ENCODE peak calls at places on chromosomes 6 and 20, in five cellular contexts. One of them, this sample, is unnamed.

GRCh38 chr20:57027752-57028151 is 238.7 kb downstream of the BMP7 start:
- DNase-seq in uterus: no peak
- DNase-seq in heart left ventricle: no peak
- DNase-seq in stomach: no peak
- DNase-seq in A549: no peak
- DNase-seq in this sample: no peak

GRCh38 chr6:20866940-20867630 is 332.8 kb downstream of the CDKAL1 start:
- DNase-seq in uterus: no peak
- DNase-seq in heart left ventricle: no peak
- DNase-seq in stomach: no peak
- DNase-seq in A549: peak; percentile 13
- DNase-seq in this sample: no peak

GRCh38 chr6:12162203-12162602 is 128.0 kb upstream of the EDN1 start:
- DNase-seq in uterus: no peak
- DNase-seq in heart left ventricle: no peak
- DNase-seq in stomach: no peak
- DNase-seq in A549: no peak
- DNase-seq in this sample: no peak

GRCh38 chr6:27168586-27169443 is 78.7 kb upstream of the PRSS16 start:
- DNase-seq in uterus: no peak
- DNase-seq in heart left ventricle: no peak
- DNase-seq in stomach: no peak
- DNase-seq in A549: no peak
- DNase-seq in this sample: no peak

GRCh38 chr6:166006593-166007301 is 160.9 kb downstream of the TBXT start:
- DNase-seq in uterus: no peak
- DNase-seq in heart left ventricle: no peak
- DNase-seq in stomach: no peak
- DNase-seq in A549: peak; percentile 88
- DNase-seq in this sample: no peak

GRCh38 chr6:42042108-42042507 is 8.2 kb upstream of the TAF8 start:
- DNase-seq in uterus: no peak
- DNase-seq in heart left ventricle: no peak
- DNase-seq in stomach: no peak
- DNase-seq in A549: no peak
- DNase-seq in this sample: no peak

GRCh38 chr6:56842602-56843475 is 112.1 kb upstream of the BEND6 start:
- DNase-seq in uterus: peak; percentile 30
- DNase-seq in heart left ventricle: peak; percentile 42
- DNase-seq in stomach: no peak
- DNase-seq in A549: peak; percentile 34
- DNase-seq in this sample: no peak

GRCh38 chr6:2507016-2507415 is 243.7 kb downstream of the MYLK4 start:
- DNase-seq in uterus: no peak
- DNase-seq in heart left ventricle: no peak
- DNase-seq in stomach: no peak
- DNase-seq in A549: no peak
- DNase-seq in this sample: no peak

GRCh38 chr20:58017237-58017969 is 211.1 kb downstream of the ANKRD60 start:
- DNase-seq in uterus: no peak
- DNase-seq in heart left ventricle: no peak
- DNase-seq in stomach: peak; percentile 39
- DNase-seq in A549: peak; percentile 94
- DNase-seq in this sample: peak; percentile 75

GRCh38 chr20:32359633-32360332 is 1.7 kb downstream of the ASXL1 start:
- DNase-seq in uterus: no peak
- DNase-seq in heart left ventricle: no peak
- DNase-seq in stomach: no peak
- DNase-seq in A549: no peak
- DNase-seq in this sample: no peak
- TF ChIP-seq POLR2A in uterus: no peak
- TF ChIP-seq POLR2A in heart left ventricle: no peak
- TF ChIP-seq POLR2A in stomach: no peak
- TF ChIP-seq POLR2A in A549: no peak
- TF ChIP-seq POLR2A in this sample: no peak

GRCh38 chr20:33732166-33732970 is 572 bp downstream of the ZNF341 start:
- DNase-seq in uterus: no peak
- DNase-seq in heart left ventricle: peak; percentile 91
- DNase-seq in stomach: peak; percentile 90
- DNase-seq in A549: peak; percentile 89
- DNase-seq in this sample: no peak
- TF ChIP-seq POLR2A in uterus: peak; percentile 45
- TF ChIP-seq POLR2A in heart left ventricle: no peak
- TF ChIP-seq POLR2A in stomach: no peak
- TF ChIP-seq POLR2A in A549: peak; percentile 59
- TF ChIP-seq POLR2A in this sample: peak; percentile 57

DNA sequence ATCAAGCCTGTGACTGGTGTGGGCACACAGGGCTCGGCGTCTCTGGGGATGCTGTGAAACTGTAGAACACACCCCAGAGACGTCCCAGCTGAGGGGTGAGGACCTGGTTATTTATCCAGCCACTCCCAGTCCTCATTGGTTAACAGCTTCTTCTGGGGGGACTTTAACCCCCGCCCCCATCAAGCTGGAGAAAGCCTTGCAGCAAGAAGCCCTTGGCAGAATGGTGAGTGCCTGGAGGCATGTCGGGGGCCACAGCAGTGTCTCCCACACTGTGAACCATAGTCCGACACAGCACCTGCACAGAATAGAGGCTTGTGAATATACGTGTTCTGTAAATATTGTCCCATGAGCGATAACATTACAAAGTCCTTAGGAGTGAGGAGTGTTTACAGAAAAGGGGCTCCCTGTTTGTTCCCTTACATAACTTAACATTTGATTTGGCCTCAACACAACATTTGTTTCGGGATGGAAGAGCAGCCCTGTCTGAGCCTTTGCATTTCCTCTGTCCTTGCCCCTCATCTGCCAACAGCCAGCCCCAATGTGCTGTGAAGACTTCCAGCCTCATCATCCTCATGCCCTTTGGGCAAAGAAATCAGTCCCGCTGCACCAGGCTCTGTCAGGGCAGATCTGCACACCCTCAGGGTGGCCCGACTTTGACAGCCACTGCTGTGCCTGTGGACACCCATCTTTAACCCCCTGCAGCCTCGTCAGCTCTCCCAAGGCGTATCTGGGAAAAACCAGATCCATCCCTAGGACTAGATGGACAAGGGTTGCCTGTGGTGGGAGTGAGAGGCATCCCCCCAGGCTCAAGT is 2.2 kb upstream of the RRBP1 start:
- DNase-seq in uterus: no peak
- DNase-seq in heart left ventricle: no peak
- DNase-seq in stomach: no peak
- DNase-seq in A549: no peak
- DNase-seq in this sample: no peak
- TF ChIP-seq POLR2A in uterus: no peak
- TF ChIP-seq POLR2A in heart left ventricle: no peak
- TF ChIP-seq POLR2A in stomach: no peak
- TF ChIP-seq POLR2A in A549: no peak
- TF ChIP-seq POLR2A in this sample: no peak

DNA sequence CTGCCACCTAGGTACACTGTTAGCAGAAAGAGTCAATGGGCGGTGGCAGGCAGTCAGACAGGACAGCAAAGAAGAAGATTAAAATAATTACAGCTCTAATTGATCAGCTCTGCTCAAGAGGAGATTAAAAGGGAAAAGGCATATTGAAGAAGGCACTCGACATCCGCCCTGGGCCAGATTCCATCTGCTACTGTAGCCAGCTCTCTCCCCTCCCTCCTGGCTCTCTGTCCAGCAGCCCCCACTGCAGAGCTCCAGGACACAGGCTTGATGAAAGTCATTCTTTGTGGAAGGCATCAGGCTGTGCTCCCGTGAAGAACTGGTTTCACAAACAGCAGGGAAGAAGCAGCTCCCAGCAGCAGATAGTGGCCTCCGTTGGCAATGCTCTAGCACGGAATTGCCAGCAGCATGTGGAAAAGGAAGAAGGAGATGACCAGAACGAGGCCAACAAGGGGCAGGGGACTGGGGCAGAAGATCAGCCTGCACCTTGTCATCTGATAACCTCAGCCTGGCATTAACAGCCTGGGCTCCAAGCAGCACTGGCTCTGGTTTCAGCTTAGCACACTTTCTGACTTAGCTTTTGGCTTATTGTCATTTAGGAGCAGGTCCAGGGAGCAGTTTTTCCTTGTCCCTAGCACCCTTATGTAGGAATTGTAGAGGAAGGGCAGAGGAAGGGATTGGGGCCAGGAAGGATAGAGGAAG is 465.9 kb downstream of the KIF16B start:
- DNase-seq in uterus: no peak
- DNase-seq in heart left ventricle: no peak
- DNase-seq in stomach: no peak
- DNase-seq in A549: no peak
- DNase-seq in this sample: no peak
- TF ChIP-seq POLR2A in uterus: no peak
- TF ChIP-seq POLR2A in heart left ventricle: no peak
- TF ChIP-seq POLR2A in stomach: no peak
- TF ChIP-seq POLR2A in A549: no peak
- TF ChIP-seq POLR2A in this sample: no peak

GRCh38 chr6:150068173-150068785 is 642 bp downstream of the ULBP3 start:
- DNase-seq in uterus: no peak
- DNase-seq in heart left ventricle: no peak
- DNase-seq in stomach: no peak
- DNase-seq in A549: no peak
- DNase-seq in this sample: peak; percentile 6

GRCh38 chr6:150072201-150072600 is 3.3 kb upstream of the ULBP3 start:
- DNase-seq in uterus: no peak
- DNase-seq in heart left ventricle: no peak
- DNase-seq in stomach: peak; percentile 92
- DNase-seq in A549: peak; percentile 76
- DNase-seq in this sample: peak; percentile 77

GRCh38 chr6:150069707-150070106 is 786 bp upstream of the ULBP3 start:
- DNase-seq in uterus: no peak
- DNase-seq in heart left ventricle: no peak
- DNase-seq in stomach: peak; percentile 54
- DNase-seq in A549: no peak
- DNase-seq in this sample: no peak

GRCh38 chr6:150070236-150070860 is 1.4 kb upstream of the ULBP3 start:
- DNase-seq in uterus: no peak
- DNase-seq in heart left ventricle: no peak
- DNase-seq in stomach: no peak
- DNase-seq in A549: no peak
- DNase-seq in this sample: no peak

DNA sequence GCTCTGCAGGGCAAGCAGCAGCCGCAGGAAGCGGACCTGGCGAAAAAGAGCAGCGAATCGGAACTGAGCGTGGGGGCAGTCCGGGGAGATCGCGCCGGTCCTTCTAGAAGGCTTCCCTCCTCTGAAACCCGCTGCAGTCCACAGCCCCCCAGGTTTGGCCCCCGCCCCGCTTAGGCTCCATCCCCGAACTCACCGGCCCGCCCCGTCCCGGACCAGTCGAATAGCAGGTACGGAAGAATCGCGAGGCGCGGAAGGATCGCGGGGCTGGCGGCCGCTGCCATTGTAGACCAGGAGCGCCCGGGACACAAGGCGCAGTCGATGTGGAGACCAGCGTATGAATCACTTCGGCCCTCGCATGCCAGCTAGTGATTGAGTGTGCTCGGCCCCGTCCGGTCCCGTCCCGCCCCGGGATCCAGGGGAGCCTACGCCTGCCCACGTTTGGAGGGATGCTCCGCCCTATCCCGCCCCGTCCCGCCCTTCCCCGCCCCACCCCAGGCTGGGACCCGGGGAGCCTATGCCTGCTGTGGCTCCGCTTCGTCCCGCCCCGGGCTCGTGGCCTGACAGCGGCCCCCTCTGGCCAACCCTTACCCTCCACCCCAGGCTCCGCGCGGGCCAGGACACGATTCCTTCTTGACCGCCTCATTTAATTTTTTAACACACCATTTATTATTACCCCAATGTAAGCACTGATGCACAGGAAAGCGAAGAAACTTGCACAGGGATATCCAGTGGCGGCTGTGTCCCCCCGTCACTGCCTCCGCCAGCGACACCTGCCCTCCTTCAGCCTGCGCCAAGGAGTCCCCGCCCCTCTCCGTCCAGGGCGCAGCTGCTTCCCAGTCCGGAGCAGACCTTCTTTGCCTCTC is at the start of gene ULBP3:
- DNase-seq in uterus: peak; percentile 78
- DNase-seq in heart left ventricle: peak; percentile 84
- DNase-seq in stomach: peak; percentile 92
- DNase-seq in A549: peak; percentile 89
- DNase-seq in this sample: peak; percentile 80
- TF ChIP-seq POLR2A in uterus: peak; percentile 48
- TF ChIP-seq POLR2A in heart left ventricle: peak; percentile 80
- TF ChIP-seq POLR2A in stomach: peak; percentile 43
- TF ChIP-seq POLR2A in A549: peak; percentile 84
- TF ChIP-seq POLR2A in this sample: peak; percentile 93

This sample was measured in H54.